ENCODE peak calls at places on chromosomes 4 and X, in five cellular contexts. L is NCI-H1417; O is GM20000; E is tibial nerve; H is stimulated activated CD8-positive, alpha-beta memory T cell treated with anti-CD3 and anti-CD28 coated beads, Interleukin-12 subunit alpha, Interleukin-12 subunit beta, amount 100 ng/mL, for 4 hours. I is an unnamed sample.

GRCh38 chr4:124322234-124322831 is 390.2 kb downstream of the ANKRD50 start:
- DNase-seq in O (peak), H (no peak), L (peak), E (no peak), I (no peak)

GRCh38 chrX:153903991-153904957 is at the start of gene AVPR2:
- DNase-seq in L (no peak), E (no peak), H (no peak), O (no peak), I (no peak)

GRCh38 chr4:55931833-55932232 is 16.9 kb upstream of the CEP135 start:
- DNase-seq in E (no peak), O (no peak), H (no peak), L (no peak), I (no peak)

GRCh38 chr4:141140271-141141205 is 7.3 kb upstream of the RNF150 start:
- DNase-seq in O (no peak), H (no peak), L (peak), E (no peak), I (no peak)

GRCh38 chr4:37648084-37648817 is 37.9 kb downstream of the RELL1 start:
- DNase-seq in L (peak), O (no peak), H (no peak), E (no peak), I (peak)

GRCh38 chr4:3371581-3372001 is 70.2 kb upstream of the HGFAC start:
- DNase-seq in E (no peak), O (peak), L (no peak), H (no peak), I (no peak)

GRCh38 chrX:9862525-9862924 is 76.3 kb downstream of the SHROOM2 start:
- DNase-seq in H (no peak), L (no peak), E (no peak), O (no peak), I (no peak)

GRCh38 chr4:38190717-38191178 is 230.6 kb downstream of the PTTG2 start:
- DNase-seq in O (no peak), L (no peak), E (no peak), H (no peak), I (no peak)

GRCh38 chr4:160510925-160511324 is 1408.0 kb downstream of the RAPGEF2 start:
- DNase-seq in E (no peak), H (no peak), L (no peak), O (no peak), I (no peak)

GRCh38 chr4:11976726-11977263 is 548.1 kb upstream of the HS3ST1 start:
- DNase-seq in L (no peak), E (no peak), H (no peak), O (no peak), I (no peak)

GRCh38 chr4:52861879-52862604 is at the start of gene RASL11B:
- DNase-seq in O (peak), L (peak), E (peak), H (peak), I (peak)

GRCh38 chr4:39037491-39037825 is 5.2 kb upstream of the TMEM156 start:
- DNase-seq in O (no peak), H (no peak), E (no peak), L (no peak), I (no peak)

GRCh38 chr4:118865091-118865708 is 23.5 kb upstream of the SYNPO2 start:
- DNase-seq in E (no peak), H (no peak), L (peak), O (peak), I (peak)

GRCh38 chr4:109648266-109648996 is 54.8 kb downstream of the CASP6 start:
- DNase-seq in H (no peak), O (peak), E (no peak), L (peak), I (no peak)

GRCh38 chrX:77346859-77347258 is 100.3 kb upstream of the FGF16 start:
- DNase-seq in H (no peak), O (no peak), E (no peak), L (no peak), I (no peak)

GRCh38 chrX:12814434-12814833 is 23.2 kb downstream of the PRPS2 start:
- DNase-seq in H (no peak), E (no peak), L (peak), O (peak), I (peak)

GRCh38 chr4:124833831-124834505 is 121.4 kb upstream of the ANKRD50 start:
- DNase-seq in E (no peak), O (no peak), L (no peak), H (no peak), I (no peak)

GRCh38 chr4:169229571-169230028 is 41.2 kb downstream of the SH3RF1 start:
- DNase-seq in O (no peak), L (peak), H (no peak), E (no peak), I (peak)

GRCh38 chrX:80216086-80216485 is 201.5 kb downstream of the TBX22 start:
- DNase-seq in L (no peak), E (no peak), O (no peak), H (no peak), I (no peak)

GRCh38 chr4:15771419-15772058 is 6.6 kb upstream of the CD38 start:
- DNase-seq in L (no peak), E (no peak), H (no peak), O (no peak), I (no peak)

GRCh38 chrX:7147978-7148824 is at the start of gene PUDP:
- DNase-seq in H (peak), O (peak), E (peak), L (peak), I (peak)

GRCh38 chrX:40474205-40474626 is 106.6 kb upstream of the ATP6AP2 start:
- DNase-seq in E (no peak), O (no peak), L (peak), H (no peak), I (peak)

GRCh38 chrX:23797371-23798128 is 14.6 kb downstream of the SAT1 start:
- DNase-seq in O (no peak), L (peak), H (no peak), E (no peak), I (no peak)

GRCh38 chr4:185127021-185127925 is 15.8 kb upstream of the SLC25A4 start:
- DNase-seq in E (no peak), O (peak), H (no peak), L (peak), I (no peak)

GRCh38 chr4:30399476-30399875 is 320.7 kb upstream of the PCDH7 start:
- DNase-seq in E (no peak), O (no peak), H (no peak), L (no peak), I (no peak)

GRCh38 chr4:2285665-2286381 is 23.9 kb upstream of the MXD4 start:
- DNase-seq in E (no peak), O (no peak), L (no peak), H (no peak), I (no peak)

GRCh38 chr4:86595426-86595805 is 1.3 kb downstream of the PTPN13 start:
- DNase-seq in E (no peak), O (no peak), H (no peak), L (peak), I (no peak)

GRCh38 chr4:15327311-15328298 is 100.2 kb upstream of the C1QTNF7 start:
- DNase-seq in L (no peak), O (no peak), E (peak), H (no peak), I (no peak)

GRCh38 chrX:44675364-44676024 is 132.8 kb upstream of the FUNDC1 start:
- DNase-seq in E (peak), O (no peak), L (peak), H (no peak), I (peak)

GRCh38 chr4:7295201-7295916 is 103.0 kb downstream of the SORCS2 start:
- DNase-seq in L (no peak), E (peak), H (no peak), O (no peak), I (peak)

GRCh38 chr4:8922481-8922880 is 50.8 kb upstream of the HMX1 start:
- DNase-seq in H (no peak), O (no peak), E (no peak), L (no peak), I (peak)

GRCh38 chr4:139537292-139537691 is 18.7 kb downstream of the SETD7 start:
- DNase-seq in L (no peak), H (no peak), O (no peak), E (no peak), I (no peak)

GRCh38 chrX:129530410-129530809 is 7.1 kb upstream of the SMARCA1 start:
- DNase-seq in O (no peak), H (no peak), L (no peak), E (no peak), I (no peak)

GRCh38 chrX:14697453-14697852 is 168.1 kb downstream of the GLRA2 start:
- DNase-seq in H (no peak), E (no peak), L (peak), O (peak), I (no peak)

GRCh38 chr4:156347412-156348075 is 393.9 kb upstream of the CTSO start:
- DNase-seq in O (no peak), L (no peak), E (no peak), H (no peak), I (no peak)

GRCh38 chr4:53196195-53196641 is 169.6 kb downstream of the SCFD2 start:
- DNase-seq in L (no peak), O (no peak), E (no peak), H (no peak), I (no peak)

GRCh38 chr4:40617903-40618302 is 11.8 kb downstream of the RBM47 start:
- DNase-seq in O (no peak), E (no peak), L (no peak), H (no peak), I (no peak)

GRCh38 chrX:53321216-53321942 is 40.0 kb upstream of the IQSEC2 start:
- DNase-seq in O (peak), E (no peak), H (no peak), L (no peak), I (no peak)

GRCh38 chrX:31800219-31800618 is 728.4 kb upstream of the FTHL17 start:
- DNase-seq in H (no peak), L (no peak), E (no peak), O (no peak), I (no peak)

I was measured in lung.